ENCODE peak calls at places on chromosomes 6 and 20, in seven cellular contexts. V is DMS153, Z is iPS DF 6.9, O is non-pigmented ciliary epithelial cell, F is NCI-H82, H is AG20443, R is IMR-90. G is an unnamed sample.
A peak's percentile ranks its signal among the peaks of the same experiment; 100 is the strongest.

GRCh38 chr20:30487947-30488926 is 769.2 kb upstream of the DEFB115 start:
- DNase-seq in V (no peak), O (no peak), F (no peak), R (no peak), Z (no peak), H (no peak), G (no peak)

GRCh38 chr6:159042003-159042823 is 2.6 kb downstream of the TAGAP start:
- DNase-seq in V (peak; percentile 78), H (peak; percentile 70), O (peak; percentile 14), Z (peak; percentile 87), F (peak; percentile 84), R (peak; percentile 47), G (peak; percentile 62)

GRCh38 chr6:47308674-47309325 is 905 bp downstream of the TNFRSF21 start:
- DNase-seq in R (peak; percentile 19), V (no peak), F (peak; percentile 62), H (peak; percentile 58), O (no peak), Z (no peak), G (peak; percentile 17)

GRCh38 chr6:157609556-157609955 is 213.5 kb upstream of the SNX9 start:
- DNase-seq in H (no peak), V (no peak), R (no peak), F (no peak), O (no peak), Z (no peak), G (no peak)

GRCh38 chr20:33299111-33299603 is 16.1 kb downstream of the BPIFB1 start:
- DNase-seq in F (peak; percentile 82), H (peak; percentile 85), O (no peak), R (peak; percentile 23), Z (peak; percentile 66), V (peak; percentile 23), G (peak; percentile 18)

GRCh38 chr6:12391472-12391871 is 101.3 kb downstream of the EDN1 start:
- DNase-seq in O (no peak), F (no peak), Z (no peak), H (no peak), V (no peak), R (no peak), G (no peak)

GRCh38 chr6:169847773-169848380 is 96.5 kb downstream of the ERMARD start:
- DNase-seq in O (no peak), Z (no peak), H (no peak), R (no peak), F (no peak), V (no peak), G (no peak)

GRCh38 chr6:148118303-148118702 is 224.3 kb upstream of the SASH1 start:
- DNase-seq in Z (no peak), O (no peak), V (peak; percentile 56), R (no peak), F (no peak), H (no peak), G (no peak)

GRCh38 chr6:151911401-151911800 is 103.9 kb downstream of the ESR1 start:
- DNase-seq in Z (no peak), F (no peak), O (no peak), V (no peak), H (no peak), R (no peak), G (no peak)

GRCh38 chr6:129929433-129929832 is 68.3 kb upstream of the TMEM244 start:
- DNase-seq in Z (no peak), R (peak; percentile 92), V (no peak), O (peak; percentile 68), F (peak; percentile 89), H (peak; percentile 90), G (no peak)

GRCh38 chr6:133131621-133132020 is 109.5 kb upstream of the EYA4 start:
- DNase-seq in Z (no peak), R (no peak), O (no peak), V (no peak), H (no peak), F (no peak), G (no peak)

GRCh38 chr20:63737940-63738686 is 1.5 kb upstream of the SLC2A4RG start:
- DNase-seq in H (no peak), R (no peak), V (no peak), Z (no peak), O (no peak), F (no peak), G (peak; percentile 35)

GRCh38 chr6:55276745-55277627 is 50.3 kb upstream of the GFRAL start:
- DNase-seq in V (no peak), R (peak; percentile 72), H (peak; percentile 27), F (peak; percentile 73), O (peak; percentile 18), Z (no peak), G (peak; percentile 14)

GRCh38 chr20:37933797-37934633 is 31.1 kb downstream of the VSTM2L start:
- DNase-seq in H (no peak), F (peak; percentile 48), V (no peak), Z (no peak), R (no peak), O (no peak), G (no peak)

GRCh38 chr6:108133594-108134179 is 32.1 kb upstream of the NR2E1 start:
- DNase-seq in H (peak; percentile 88), V (peak; percentile 59), O (peak; percentile 55), Z (no peak), R (peak; percentile 74), F (peak; percentile 85), G (peak; percentile 29)

GRCh38 chr6:116883005-116883404 is 6.0 kb downstream of the RFX6 start:
- DNase-seq in Z (no peak), V (no peak), O (no peak), H (no peak), F (no peak), R (no peak), G (no peak)